ENCODE peak calls at places on chromosomes 2 and 18, in eight cellular contexts. C is skeletal muscle cell; M is naive thymus-derived CD4-positive, alpha-beta T cell; K is ACHN; A is effector CD4-positive, alpha-beta T cell; G is T follicular helper cell; Z is NCI-H1105 treated with DMSO at 0.1 percent for 48 hours; P is sigmoid colon. N is an unnamed sample.

GRCh38 chr18:2223394-2223793 is 347.9 kb downstream of the METTL4 start:
- DNase-seq in C (no peak), M (no peak), K (no peak), A (no peak), G (no peak), Z (no peak), P (no peak), N (no peak)

GRCh38 chr2:229852565-229852964 is 69.2 kb downstream of the TRIP12 start:
- DNase-seq in C (peak; percentile 28), M (peak; percentile 51), K (no peak), A (peak; percentile 39), G (peak; percentile 42), Z (no peak), P (no peak), N (no peak)

GRCh38 chr2:167729911-167730310 is 517.5 kb downstream of the STK39 start:
- DNase-seq in C (no peak), M (no peak), K (no peak), A (no peak), G (no peak), Z (no peak), P (no peak), N (no peak)

GRCh38 chr2:112730791-112731190 is 10.0 kb downstream of the NT5DC4 start:
- DNase-seq in C (no peak), M (no peak), K (no peak), A (no peak), G (no peak), Z (no peak), P (no peak), N (no peak)

GRCh38 chr2:239167766-239168444 is 232.9 kb downstream of the HDAC4 start:
- DNase-seq in C (no peak), M (no peak), K (no peak), A (no peak), G (no peak), Z (no peak), P (peak; percentile 59), N (no peak)

GRCh38 chr2:179467111-179467510 is 202.5 kb upstream of the SESTD1 start:
- DNase-seq in C (peak; percentile 67), M (no peak), K (no peak), A (no peak), G (no peak), Z (no peak), P (no peak), N (no peak)

GRCh38 chr2:5691659-5692529 is at the start of gene SOX11:
- DNase-seq in C (peak; percentile 80), M (no peak), K (no peak), A (no peak), G (no peak), Z (peak; percentile 76), P (peak; percentile 91), N (peak; percentile 96)

GRCh38 chr18:45723921-45724320 is at the start of gene SLC14A1:
- DNase-seq in C (no peak), M (no peak), K (no peak), A (no peak), G (no peak), Z (no peak), P (no peak), N (no peak)

GRCh38 chr2:79977782-79978181 is 326.8 kb downstream of the LRRTM1 start:
- DNase-seq in C (no peak), M (no peak), K (no peak), A (no peak), G (no peak), Z (no peak), P (no peak), N (no peak)

GRCh38 chr18:58640891-58641610 is 12.2 kb upstream of the ALPK2 start:
- DNase-seq in C (no peak), M (no peak), K (no peak), A (no peak), G (no peak), Z (no peak), P (no peak), N (no peak)

GRCh38 chr18:47931707-47932103 is 1.2 kb upstream of the SMAD2 start:
- DNase-seq in C (no peak), M (peak; percentile 62), K (peak; percentile 31), A (peak; percentile 26), G (peak; percentile 14), Z (peak; percentile 73), P (no peak), N (peak; percentile 77)

GRCh38 chr2:197821550-197822218 is 17.3 kb downstream of the PLCL1 start:
- DNase-seq in C (no peak), M (no peak), K (no peak), A (no peak), G (no peak), Z (no peak), P (no peak), N (no peak)

GRCh38 chr18:22176622-22177495 is 7.5 kb downstream of the GATA6 start:
- DNase-seq in C (no peak), M (no peak), K (peak; percentile 33), A (no peak), G (no peak), Z (no peak), P (no peak), N (no peak)